ENCODE peak calls at places on chromosomes 3 and 15, in six cellular contexts. One of them, this sample, is unnamed.

GRCh38 chr3:52231502-52232278 is 6.2 kb upstream of the TLR9 start:
- DNase-seq in GM06990: peak; percentile 70
- DNase-seq in fibroblast of lung: peak; percentile 27
- DNase-seq in MG63: peak; percentile 45
- DNase-seq in uterus: peak; percentile 54
- DNase-seq in A673: peak; percentile 37
- DNase-seq in this sample: peak; percentile 55

GRCh38 chr3:120498947-120499346 is 48.2 kb upstream of the FSTL1 start:
- DNase-seq in GM06990: no peak
- DNase-seq in fibroblast of lung: peak; percentile 99
- DNase-seq in MG63: peak; percentile 64
- DNase-seq in uterus: peak; percentile 57
- DNase-seq in A673: peak; percentile 19
- DNase-seq in this sample: no peak

GRCh38 chr3:178736300-178736699 is 200.1 kb downstream of the KCNMB2 start:
- DNase-seq in GM06990: no peak
- DNase-seq in fibroblast of lung: peak; percentile 2
- DNase-seq in MG63: no peak
- DNase-seq in uterus: no peak
- DNase-seq in A673: no peak
- DNase-seq in this sample: no peak

GRCh38 chr15:92779874-92780273 is 120.2 kb upstream of the CHD2 start:
- DNase-seq in GM06990: no peak
- DNase-seq in fibroblast of lung: no peak
- DNase-seq in MG63: no peak
- DNase-seq in uterus: no peak
- DNase-seq in A673: no peak
- DNase-seq in this sample: no peak

GRCh38 chr3:190001426-190001825 is 119.3 kb downstream of the P3H2 start:
- DNase-seq in GM06990: no peak
- DNase-seq in fibroblast of lung: peak; percentile 20
- DNase-seq in MG63: no peak
- DNase-seq in uterus: no peak
- DNase-seq in A673: peak; percentile 51
- DNase-seq in this sample: no peak

GRCh38 chr3:89946863-89947262 is 839.4 kb downstream of the EPHA3 start:
- DNase-seq in GM06990: no peak
- DNase-seq in fibroblast of lung: no peak
- DNase-seq in MG63: peak; percentile 1
- DNase-seq in uterus: no peak
- DNase-seq in A673: no peak
- DNase-seq in this sample: no peak

GRCh38 chr15:46089438-46090044 is 454.7 kb downstream of the SQOR start:
- DNase-seq in GM06990: no peak
- DNase-seq in fibroblast of lung: peak; percentile 1
- DNase-seq in MG63: no peak
- DNase-seq in uterus: no peak
- DNase-seq in A673: peak; percentile 63
- DNase-seq in this sample: no peak

GRCh38 chr3:42705039-42705767 is 2.6 kb upstream of the HHATL start:
- DNase-seq in GM06990: no peak
- DNase-seq in fibroblast of lung: no peak
- DNase-seq in MG63: no peak
- DNase-seq in uterus: no peak
- DNase-seq in A673: no peak
- DNase-seq in this sample: no peak

GRCh38 chr3:31968927-31969418 is 12.1 kb downstream of the OSBPL10 start:
- DNase-seq in GM06990: no peak
- DNase-seq in fibroblast of lung: peak; percentile 100
- DNase-seq in MG63: peak; percentile 63
- DNase-seq in uterus: no peak
- DNase-seq in A673: no peak
- DNase-seq in this sample: no peak

GRCh38 chr3:10738688-10739372 is 77.2 kb upstream of the SLC6A11 start:
- DNase-seq in GM06990: peak; percentile 55
- DNase-seq in fibroblast of lung: peak; percentile 56
- DNase-seq in MG63: peak; percentile 43
- DNase-seq in uterus: peak; percentile 64
- DNase-seq in A673: peak; percentile 77
- DNase-seq in this sample: peak; percentile 45

GRCh38 chr3:21846976-21847375 is 96.0 kb upstream of the ZNF385D start:
- DNase-seq in GM06990: no peak
- DNase-seq in fibroblast of lung: peak; percentile 15
- DNase-seq in MG63: no peak
- DNase-seq in uterus: no peak
- DNase-seq in A673: no peak
- DNase-seq in this sample: no peak

GRCh38 chr3:32109256-32109655 is 2.8 kb downstream of the GPD1L start:
- DNase-seq in GM06990: no peak
- DNase-seq in fibroblast of lung: peak; percentile 82
- DNase-seq in MG63: peak; percentile 82
- DNase-seq in uterus: peak; percentile 85
- DNase-seq in A673: peak; percentile 80
- DNase-seq in this sample: no peak

GRCh38 chr15:48962662-48963523 is 826 bp downstream of the SHC4 start:
- DNase-seq in GM06990: no peak
- DNase-seq in fibroblast of lung: peak; percentile 54
- DNase-seq in MG63: peak; percentile 42
- DNase-seq in uterus: no peak
- DNase-seq in A673: peak; percentile 31
- DNase-seq in this sample: no peak

GRCh38 chr3:178602864-178603263 is 66.6 kb downstream of the KCNMB2 start:
- DNase-seq in GM06990: no peak
- DNase-seq in fibroblast of lung: no peak
- DNase-seq in MG63: no peak
- DNase-seq in uterus: no peak
- DNase-seq in A673: no peak
- DNase-seq in this sample: no peak

GRCh38 chr15:35784745-35785144 is 238.8 kb upstream of the DPH6 start:
- DNase-seq in GM06990: no peak
- DNase-seq in fibroblast of lung: no peak
- DNase-seq in MG63: no peak
- DNase-seq in uterus: no peak
- DNase-seq in A673: peak; percentile 45
- DNase-seq in this sample: peak; percentile 16

GRCh38 chr3:149421764-149422163 is 44.3 kb upstream of the TM4SF1 start:
- DNase-seq in GM06990: no peak
- DNase-seq in fibroblast of lung: no peak
- DNase-seq in MG63: no peak
- DNase-seq in uterus: no peak
- DNase-seq in A673: no peak
- DNase-seq in this sample: no peak

GRCh38 chr3:142596726-142597088 is 514 bp downstream of the PLS1 start:
- DNase-seq in GM06990: no peak
- DNase-seq in fibroblast of lung: no peak
- DNase-seq in MG63: no peak
- DNase-seq in uterus: no peak
- DNase-seq in A673: no peak
- DNase-seq in this sample: no peak

GRCh38 chr3:133570139-133570936 is 3.1 kb upstream of the CDV3 start:
- DNase-seq in GM06990: no peak
- DNase-seq in fibroblast of lung: peak; percentile 96
- DNase-seq in MG63: peak; percentile 88
- DNase-seq in uterus: no peak
- DNase-seq in A673: peak; percentile 15
- DNase-seq in this sample: no peak

GRCh38 chr3:72970942-72971341 is 25.7 kb upstream of the PPP4R2 start:
- DNase-seq in GM06990: no peak
- DNase-seq in fibroblast of lung: no peak
- DNase-seq in MG63: no peak
- DNase-seq in uterus: no peak
- DNase-seq in A673: no peak
- DNase-seq in this sample: no peak

GRCh38 chr3:98343647-98344507 is 9.8 kb upstream of the OR5K4 start:
- DNase-seq in GM06990: no peak
- DNase-seq in fibroblast of lung: no peak
- DNase-seq in MG63: peak; percentile 9
- DNase-seq in uterus: no peak
- DNase-seq in A673: peak; percentile 72
- DNase-seq in this sample: peak; percentile 29

GRCh38 chr3:184741798-184742675 is 30.2 kb upstream of the MAGEF1 start:
- DNase-seq in GM06990: no peak
- DNase-seq in fibroblast of lung: no peak
- DNase-seq in MG63: no peak
- DNase-seq in uterus: peak; percentile 7
- DNase-seq in A673: no peak
- DNase-seq in this sample: no peak

GRCh38 chr3:116378077-116378476 is 67.2 kb downstream of the LSAMP start:
- DNase-seq in GM06990: no peak
- DNase-seq in fibroblast of lung: no peak
- DNase-seq in MG63: no peak
- DNase-seq in uterus: no peak
- DNase-seq in A673: no peak
- DNase-seq in this sample: no peak

GRCh38 chr3:172152869-172153268 is 113.5 kb downstream of the FNDC3B start:
- DNase-seq in GM06990: no peak
- DNase-seq in fibroblast of lung: peak; percentile 84
- DNase-seq in MG63: peak; percentile 79
- DNase-seq in uterus: no peak
- DNase-seq in A673: no peak
- DNase-seq in this sample: no peak

GRCh38 chr3:62378329-62378789 is 5.0 kb upstream of the FEZF2 start:
- DNase-seq in GM06990: no peak
- DNase-seq in fibroblast of lung: no peak
- DNase-seq in MG63: no peak
- DNase-seq in uterus: no peak
- DNase-seq in A673: no peak
- DNase-seq in this sample: no peak
- H3K4me3 ChIP-seq in GM06990: no peak overlapping the region
- H3K4me3 ChIP-seq in fibroblast of lung: no peak overlapping the region
- H3K4me3 ChIP-seq in MG63: no peak overlapping the region
- H3K4me3 ChIP-seq in uterus: no peak overlapping the region
- H3K4me3 ChIP-seq in A673: no peak overlapping the region
- H3K4me3 ChIP-seq in this sample: no peak overlapping the region

GRCh38 chr3:141403576-141403975 is 35.3 kb downstream of the ZBTB38 start:
- DNase-seq in GM06990: no peak
- DNase-seq in fibroblast of lung: no peak
- DNase-seq in MG63: no peak
- DNase-seq in uterus: no peak
- DNase-seq in A673: no peak
- DNase-seq in this sample: no peak
- H3K4me3 ChIP-seq in GM06990: peak overlapping the region; percentile 93
- H3K4me3 ChIP-seq in fibroblast of lung: peak overlapping the region; percentile 70
- H3K4me3 ChIP-seq in MG63: no peak overlapping the region
- H3K4me3 ChIP-seq in uterus: peak overlapping the region; percentile 47
- H3K4me3 ChIP-seq in A673: peak overlapping the region; percentile 62
- H3K4me3 ChIP-seq in this sample: no peak overlapping the region

GRCh38 chr15:76011611-76012010 is 613 bp downstream of the NRG4 start:
- DNase-seq in GM06990: no peak
- DNase-seq in fibroblast of lung: no peak
- DNase-seq in MG63: no peak
- DNase-seq in uterus: no peak
- DNase-seq in A673: no peak
- DNase-seq in this sample: no peak
- H3K4me3 ChIP-seq in GM06990: no peak overlapping the region
- H3K4me3 ChIP-seq in fibroblast of lung: no peak overlapping the region
- H3K4me3 ChIP-seq in MG63: peak overlapping the region; percentile 28
- H3K4me3 ChIP-seq in uterus: no peak overlapping the region
- H3K4me3 ChIP-seq in A673: peak overlapping the region; percentile 2
- H3K4me3 ChIP-seq in this sample: no peak overlapping the region

DNA sequence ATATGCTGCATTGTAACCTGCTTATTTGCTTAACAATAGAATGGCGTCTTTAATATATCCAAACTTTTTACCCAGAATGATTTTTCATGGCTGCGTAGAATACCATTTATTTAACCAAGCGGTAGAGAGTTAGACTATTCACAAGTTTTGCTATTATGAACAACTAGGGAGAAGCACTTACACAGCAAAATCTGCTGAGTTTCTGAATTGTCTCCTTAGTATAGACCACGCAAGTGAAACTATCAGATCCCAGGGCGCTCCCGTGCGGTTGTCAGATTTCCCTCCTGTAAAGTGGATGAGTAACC is 12.6 kb upstream of the ADPGK start:
- DNase-seq in GM06990: no peak
- DNase-seq in fibroblast of lung: peak; percentile 30
- DNase-seq in MG63: no peak
- DNase-seq in uterus: no peak
- DNase-seq in A673: no peak
- DNase-seq in this sample: no peak
- H3K4me3 ChIP-seq in GM06990: no peak overlapping the region
- H3K4me3 ChIP-seq in fibroblast of lung: no peak overlapping the region
- H3K4me3 ChIP-seq in MG63: no peak overlapping the region
- H3K4me3 ChIP-seq in uterus: peak overlapping the region; percentile 26
- H3K4me3 ChIP-seq in A673: peak overlapping the region; percentile 49
- H3K4me3 ChIP-seq in this sample: no peak overlapping the region

DNA sequence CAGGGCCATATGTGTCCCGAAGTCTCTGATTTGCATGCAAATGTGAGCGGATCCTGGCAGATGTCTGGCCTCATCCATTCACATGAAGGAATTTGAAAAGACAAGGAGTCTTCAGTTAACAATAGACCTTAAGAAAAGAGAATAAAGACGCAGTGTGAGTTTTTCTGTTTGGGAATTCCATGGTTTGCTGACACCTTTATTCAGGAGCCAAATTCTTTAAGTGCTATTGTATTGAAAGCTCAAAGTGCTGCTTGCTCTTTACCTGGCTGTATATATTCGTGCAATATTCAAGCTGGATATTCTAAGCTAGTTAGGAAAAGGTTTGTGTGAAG is 2.2 kb downstream of the LRRN1 start:
- DNase-seq in GM06990: no peak
- DNase-seq in fibroblast of lung: no peak
- DNase-seq in MG63: no peak
- DNase-seq in uterus: no peak
- DNase-seq in A673: no peak
- DNase-seq in this sample: no peak
- H3K4me3 ChIP-seq in GM06990: no peak overlapping the region
- H3K4me3 ChIP-seq in fibroblast of lung: no peak overlapping the region
- H3K4me3 ChIP-seq in MG63: no peak overlapping the region
- H3K4me3 ChIP-seq in uterus: no peak overlapping the region
- H3K4me3 ChIP-seq in A673: no peak overlapping the region
- H3K4me3 ChIP-seq in this sample: no peak overlapping the region

This sample was measured in Jurkat, Clone E6-1.